ENCODE peak calls at places on chromosome 12, in six cellular contexts. T, L, C, M, B and U are unnamed samples.

GRCh38 chr12:93174473-93174872 is 203.3 kb upstream of the NUDT4 start:
- DNase-seq in T (no peak), L (no peak), C (no peak), M (no peak), B (no peak), U (no peak)

GRCh38 chr12:32569256-32569655 is 109.8 kb upstream of the DNM1L start:
- DNase-seq in T (no peak), L (no peak), C (no peak), M (no peak), B (no peak), U (no peak)

GRCh38 chr12:132429122-132429931 is 60.6 kb upstream of the FBRSL1 start:
- DNase-seq in T (no peak), L (no peak), C (no peak), M (no peak), B (peak), U (no peak)

GRCh38 chr12:30813741-30814687 is 59.3 kb upstream of the CAPRIN2 start:
- DNase-seq in T (no peak), L (no peak), C (no peak), M (no peak), B (no peak), U (no peak)

GRCh38 chr12:40104461-40105264 is 1.2 kb downstream of the SLC2A13 start:
- DNase-seq in T (peak), L (no peak), C (no peak), M (no peak), B (no peak), U (no peak)

GRCh38 chr12:124482901-124483799 is 84.3 kb downstream of the NCOR2 start:
- DNase-seq in T (no peak), L (no peak), C (no peak), M (no peak), B (no peak), U (no peak)

GRCh38 chr12:112183141-112183581 is 57.8 kb downstream of the TRAFD1 start:
- DNase-seq in T (no peak), L (no peak), C (no peak), M (no peak), B (peak), U (no peak)

GRCh38 chr12:106235770-106236169 is 12.1 kb downstream of the CKAP4 start:
- DNase-seq in T (no peak), L (no peak), C (no peak), M (no peak), B (no peak), U (no peak)

GRCh38 chr12:104719700-104720345 is 238.3 kb downstream of the SLC41A2 start:
- DNase-seq in T (no peak), L (no peak), C (no peak), M (no peak), B (no peak), U (no peak)

GRCh38 chr12:95257541-95257940 is 39.9 kb downstream of the VEZT start:
- DNase-seq in T (no peak), L (no peak), C (no peak), M (no peak), B (no peak), U (no peak)

GRCh38 chr12:24664151-24664550 is 284.8 kb downstream of the BCAT1 start:
- DNase-seq in T (no peak), L (no peak), C (no peak), M (no peak), B (no peak), U (no peak)

GRCh38 chr12:57093412-57094193 is 4.7 kb downstream of the NAB2 start:
- DNase-seq in T (peak), L (peak), C (peak), M (no peak), B (no peak), U (peak)

GRCh38 chr12:105369014-105369413 is 38.5 kb downstream of the C12orf75 start:
- DNase-seq in T (no peak), L (no peak), C (no peak), M (no peak), B (no peak), U (no peak)

GRCh38 chr12:116559080-116559329 is 176 bp upstream of the MAP1LC3B2 start:
- DNase-seq in T (no peak), L (no peak), C (no peak), M (no peak), B (no peak), U (no peak)

GRCh38 chr12:116558280-116559079 is 701 bp upstream of the MAP1LC3B2 start:
- DNase-seq in T (peak), L (no peak), C (no peak), M (no peak), B (no peak), U (no peak)

GRCh38 chr12:116556356-116556952 is 2.7 kb upstream of the MAP1LC3B2 start:
- DNase-seq in T (no peak), L (no peak), C (no peak), M (no peak), B (no peak), U (no peak)

GRCh38 chr12:116559330-116560080 is at the start of gene MAP1LC3B2:
- DNase-seq in T (peak), L (peak), C (peak), M (peak), B (peak), U (peak)

DNA sequence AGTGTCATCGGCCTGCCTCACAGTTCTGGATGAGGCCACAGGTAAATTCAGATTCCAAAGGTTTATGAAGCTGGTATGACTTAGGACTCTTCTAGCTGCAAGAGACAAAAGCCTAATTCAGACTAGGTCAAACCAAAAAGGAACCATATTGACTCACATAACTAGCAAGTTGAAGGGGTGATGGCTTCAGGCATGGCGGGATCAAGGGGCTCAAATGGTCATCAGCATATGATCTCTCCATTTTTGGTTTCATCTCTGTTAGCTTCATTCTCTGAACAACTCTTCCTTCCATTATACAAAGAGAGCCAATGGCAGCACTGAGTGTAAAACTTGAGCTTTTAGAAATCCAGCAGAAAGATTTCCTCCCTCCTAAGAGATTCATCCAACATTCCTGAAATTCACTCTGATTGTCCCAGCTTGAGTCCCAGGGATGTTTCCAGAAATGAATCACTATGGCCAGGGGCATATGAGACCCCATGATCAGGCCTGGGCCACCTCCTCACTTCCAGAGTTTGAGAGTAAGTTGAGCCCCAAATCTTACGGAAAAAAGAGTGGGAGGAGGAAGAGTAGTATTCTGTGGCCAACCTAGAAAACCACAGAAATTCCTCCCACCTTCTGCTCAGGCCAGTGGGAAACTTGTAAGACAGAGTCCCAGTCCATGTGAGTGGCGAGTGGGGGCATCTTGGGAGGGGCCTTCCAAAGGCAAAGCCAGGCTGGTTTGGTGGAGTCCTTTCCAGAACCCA is 2.0 kb upstream of the MAP1LC3B2 start:
- DNase-seq in T (peak), L (no peak), C (no peak), M (no peak), B (no peak), U (no peak)
- TF ChIP-seq POLR2A in T (no peak), L (no peak), C (no peak), M (no peak), B (no peak), U (no peak)

DNA sequence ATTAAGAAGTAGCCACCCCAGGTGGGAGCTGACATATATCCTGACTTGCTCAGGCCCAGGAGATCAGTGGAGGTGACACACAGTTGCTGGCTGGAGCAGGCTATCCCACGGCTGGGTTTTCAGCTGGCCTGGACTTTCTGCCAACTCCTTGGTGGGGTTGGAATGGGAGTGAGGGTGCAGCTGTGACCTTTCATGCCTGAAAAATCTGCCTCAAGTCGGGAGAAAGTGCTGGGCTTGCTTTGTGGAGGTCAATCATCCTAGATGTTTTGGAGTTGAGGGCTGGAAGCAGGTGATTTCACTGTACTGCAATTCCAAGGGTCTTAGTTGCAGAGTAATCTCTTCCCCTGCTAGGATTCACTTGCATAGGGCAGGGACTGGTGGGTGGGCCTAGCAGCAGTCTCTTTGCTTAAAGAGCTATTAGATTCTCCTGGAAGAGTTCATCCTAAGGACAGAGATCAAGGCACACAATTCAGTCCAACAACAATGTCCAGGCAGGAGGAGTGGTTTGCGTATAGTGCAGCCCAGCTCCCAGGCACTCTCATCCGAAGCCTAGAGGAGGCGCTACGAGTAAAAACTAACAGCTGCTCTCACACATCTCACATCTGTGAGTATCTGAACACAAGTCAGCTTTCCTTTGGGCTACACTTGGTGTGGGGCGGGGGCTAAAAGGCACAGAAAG is 98.1 kb downstream of the GAS2L3 start:
- DNase-seq in T (no peak), L (no peak), C (no peak), M (no peak), B (no peak), U (no peak)
- TF ChIP-seq POLR2A in T (no peak), L (no peak), C (no peak), M (no peak), B (no peak), U (no peak)

GRCh38 chr12:120625557-120626419 is 14.6 kb upstream of the CABP1 start:
- DNase-seq in T (no peak), L (no peak), C (no peak), M (no peak), B (no peak), U (no peak)
- TF ChIP-seq POLR2A in T (no peak), L (no peak), C (no peak), M (no peak), B (no peak), U (no peak)

DNA sequence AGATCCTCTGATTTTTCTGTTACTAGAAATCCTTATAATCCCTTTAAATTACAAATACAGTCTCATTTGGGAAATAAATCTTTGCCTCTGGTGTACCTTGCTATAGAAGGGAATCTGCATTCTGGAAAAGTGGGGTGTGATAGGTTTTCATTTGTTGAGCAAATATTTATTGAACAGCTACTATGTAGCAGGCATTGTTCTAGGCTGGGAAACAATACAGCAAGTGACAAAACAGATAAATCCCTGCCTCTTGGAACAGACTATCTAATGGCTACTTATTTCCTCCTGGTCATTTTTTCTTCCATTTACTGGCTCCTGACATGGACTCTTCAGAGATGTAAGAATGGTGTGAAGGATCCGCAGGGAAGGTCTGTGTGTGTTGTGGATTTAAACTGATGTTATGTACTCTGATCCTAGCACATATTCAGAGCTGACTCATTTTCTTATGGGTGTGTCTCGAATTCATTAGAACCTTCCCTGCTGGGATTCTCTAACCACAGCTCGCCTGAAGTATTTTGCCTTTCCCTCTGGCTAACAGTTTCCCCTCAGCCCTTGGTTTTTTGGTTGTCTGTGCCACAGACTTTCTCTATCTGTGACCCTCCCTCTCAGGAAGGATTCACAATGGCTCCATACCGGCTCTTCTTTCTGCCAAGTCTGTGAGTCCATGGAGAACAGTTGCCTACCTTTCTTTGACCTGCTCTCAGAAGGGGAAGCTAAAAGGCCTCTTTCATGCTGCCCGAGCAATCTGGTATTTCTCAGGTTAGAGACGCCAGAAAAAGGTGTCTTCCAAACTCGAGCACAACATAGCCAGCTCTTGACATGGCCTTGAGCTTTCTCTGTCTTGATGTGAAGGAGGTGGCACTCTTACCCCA is 53.7 kb downstream of the TMTC2 start:
- DNase-seq in T (no peak), L (no peak), C (no peak), M (no peak), B (peak), U (no peak)
- TF ChIP-seq POLR2A in T (no peak), L (no peak), C (no peak), M (no peak), B (no peak), U (no peak)

DNA sequence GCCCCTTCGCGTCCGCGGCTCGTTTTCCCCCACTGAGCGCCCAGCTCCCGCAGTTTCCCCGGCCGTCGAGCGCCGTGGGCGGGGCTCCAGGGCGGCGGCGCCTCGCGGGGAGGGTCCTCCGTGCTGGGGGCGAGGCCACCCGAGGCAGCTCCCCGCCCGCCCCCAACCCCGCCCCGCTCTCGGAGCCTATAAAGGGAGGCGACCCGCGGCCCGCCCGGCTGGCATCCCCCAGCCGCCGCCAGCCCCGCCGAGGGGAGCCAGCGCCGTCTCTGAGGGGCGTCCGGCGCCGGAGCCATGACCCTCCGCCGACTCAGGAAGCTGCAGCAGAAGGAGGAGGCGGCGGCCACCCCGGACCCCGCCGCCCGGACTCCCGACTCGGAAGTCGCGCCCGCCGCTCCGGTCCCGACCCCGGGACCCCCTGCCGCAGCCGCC is at the start of gene TAMALIN:
- DNase-seq in T (peak), L (peak), C (peak), M (no peak), B (no peak), U (no peak)
- TF ChIP-seq POLR2A in T (peak), L (peak), C (peak), M (no peak), B (no peak), U (peak)

DNA sequence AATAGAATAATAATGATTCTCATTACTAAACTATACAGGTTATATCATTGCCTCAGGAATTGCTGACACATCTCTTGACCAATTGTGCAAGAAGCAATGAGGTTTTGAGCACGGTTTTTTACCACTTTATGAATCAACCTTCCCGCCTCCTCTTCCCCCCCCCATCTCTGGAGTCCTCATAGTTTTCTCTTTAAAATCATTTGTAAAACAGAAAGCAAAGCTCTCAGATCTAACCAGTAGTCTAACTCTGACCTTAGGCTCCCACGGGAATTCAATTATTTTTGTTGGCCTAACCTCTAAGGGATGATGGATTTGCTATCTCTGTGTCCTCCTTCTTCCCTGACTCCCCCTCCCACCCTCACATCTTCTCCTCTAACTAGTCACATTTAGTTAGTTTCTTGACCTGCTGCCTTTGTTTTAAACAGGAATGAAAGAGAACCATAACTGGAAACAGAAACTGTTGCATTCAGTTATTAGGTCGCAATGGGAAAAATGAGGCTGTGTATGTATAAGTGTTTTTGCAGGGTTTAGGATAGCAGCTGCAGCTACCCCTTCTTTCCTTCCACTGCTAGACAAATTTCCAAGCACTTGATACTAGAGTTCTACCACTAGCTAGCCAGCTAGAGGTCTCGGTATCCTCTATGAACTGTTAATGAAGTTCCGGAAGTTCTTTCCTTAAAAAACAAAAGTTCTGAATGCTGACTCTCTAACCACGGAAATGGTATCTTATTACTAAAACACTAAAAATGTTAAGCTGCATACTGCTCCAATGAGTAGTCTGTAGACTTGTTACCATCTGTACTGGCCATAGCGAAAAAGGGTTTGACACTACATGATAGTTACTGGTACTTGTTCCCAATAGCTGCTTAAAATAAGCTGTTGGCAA is 65.4 kb downstream of the TAOK3 start:
- DNase-seq in T (no peak), L (no peak), C (peak), M (no peak), B (peak), U (no peak)
- TF ChIP-seq POLR2A in T (no peak), L (no peak), C (no peak), M (no peak), B (no peak), U (no peak)